ENCODE peak calls at places on chromosomes 6 and 20, in nine cellular contexts. One of them, this sample, is unnamed.

GRCh38 chr20:63337786-63338420 is 23.2 kb downstream of the CHRNA4 start:
- DNase-seq in pancreas: no peak
- DNase-seq in cardiac septum: no peak
- DNase-seq in lung: no peak
- DNase-seq in endothelial cell: no peak
- DNase-seq in MV-4-11: no peak
- DNase-seq in Calu3: no peak
- DNase-seq in pulmonary artery endothelial cell: no peak
- DNase-seq in body of pancreas: no peak
- DNase-seq in this sample: no peak

GRCh38 chr6:44237021-44237812 is 9.7 kb upstream of the HSP90AB1 start:
- DNase-seq in pancreas: peak
- DNase-seq in cardiac septum: peak
- DNase-seq in lung: peak
- DNase-seq in endothelial cell: peak
- DNase-seq in MV-4-11: peak
- DNase-seq in Calu3: peak
- DNase-seq in pulmonary artery endothelial cell: peak
- DNase-seq in body of pancreas: peak
- DNase-seq in this sample: peak

GRCh38 chr6:4136354-4136831 is 1.0 kb upstream of the ECI2 start:
- DNase-seq in pancreas: no peak
- DNase-seq in cardiac septum: no peak
- DNase-seq in lung: no peak
- DNase-seq in endothelial cell: no peak
- DNase-seq in MV-4-11: no peak
- DNase-seq in Calu3: no peak
- DNase-seq in pulmonary artery endothelial cell: no peak
- DNase-seq in body of pancreas: no peak
- DNase-seq in this sample: no peak

GRCh38 chr6:149871182-149871581 is 7.0 kb upstream of the LRP11 start:
- DNase-seq in pancreas: no peak
- DNase-seq in cardiac septum: no peak
- DNase-seq in lung: no peak
- DNase-seq in endothelial cell: no peak
- DNase-seq in MV-4-11: no peak
- DNase-seq in Calu3: no peak
- DNase-seq in pulmonary artery endothelial cell: no peak
- DNase-seq in body of pancreas: no peak
- DNase-seq in this sample: no peak

GRCh38 chr6:3229566-3230274 is 2.3 kb upstream of the TUBB2B start:
- DNase-seq in pancreas: no peak
- DNase-seq in cardiac septum: no peak
- DNase-seq in lung: no peak
- DNase-seq in endothelial cell: peak
- DNase-seq in MV-4-11: no peak
- DNase-seq in Calu3: no peak
- DNase-seq in pulmonary artery endothelial cell: no peak
- DNase-seq in body of pancreas: no peak
- DNase-seq in this sample: no peak

GRCh38 chr6:37103169-37104039 is 66.5 kb upstream of the PIM1 start:
- DNase-seq in pancreas: peak
- DNase-seq in cardiac septum: peak
- DNase-seq in lung: peak
- DNase-seq in endothelial cell: peak
- DNase-seq in MV-4-11: no peak
- DNase-seq in Calu3: peak
- DNase-seq in pulmonary artery endothelial cell: peak
- DNase-seq in body of pancreas: peak
- DNase-seq in this sample: no peak

GRCh38 chr6:68240731-68241130 is 394.4 kb upstream of the ADGRB3 start:
- DNase-seq in pancreas: no peak
- DNase-seq in cardiac septum: no peak
- DNase-seq in lung: no peak
- DNase-seq in endothelial cell: no peak
- DNase-seq in MV-4-11: no peak
- DNase-seq in Calu3: no peak
- DNase-seq in pulmonary artery endothelial cell: no peak
- DNase-seq in body of pancreas: no peak
- DNase-seq in this sample: no peak

GRCh38 chr6:3527797-3528067 is 70.9 kb upstream of the SLC22A23 start:
- DNase-seq in pancreas: no peak
- DNase-seq in cardiac septum: no peak
- DNase-seq in lung: no peak
- DNase-seq in endothelial cell: no peak
- DNase-seq in MV-4-11: no peak
- DNase-seq in Calu3: no peak
- DNase-seq in pulmonary artery endothelial cell: no peak
- DNase-seq in body of pancreas: no peak
- DNase-seq in this sample: no peak

GRCh38 chr6:25578538-25578937 is 73.5 kb upstream of the SCGN start:
- DNase-seq in pancreas: no peak
- DNase-seq in cardiac septum: no peak
- DNase-seq in lung: no peak
- DNase-seq in endothelial cell: no peak
- DNase-seq in MV-4-11: no peak
- DNase-seq in Calu3: no peak
- DNase-seq in pulmonary artery endothelial cell: no peak
- DNase-seq in body of pancreas: no peak
- DNase-seq in this sample: no peak

GRCh38 chr6:150267686-150268561 is 100.9 kb upstream of the IYD start:
- DNase-seq in pancreas: no peak
- DNase-seq in cardiac septum: no peak
- DNase-seq in lung: no peak
- DNase-seq in endothelial cell: no peak
- DNase-seq in MV-4-11: no peak
- DNase-seq in Calu3: no peak
- DNase-seq in pulmonary artery endothelial cell: no peak
- DNase-seq in body of pancreas: no peak
- DNase-seq in this sample: peak

GRCh38 chr6:16651871-16652270 is 109.4 kb downstream of the ATXN1 start:
- DNase-seq in pancreas: no peak
- DNase-seq in cardiac septum: no peak
- DNase-seq in lung: no peak
- DNase-seq in endothelial cell: no peak
- DNase-seq in MV-4-11: peak
- DNase-seq in Calu3: no peak
- DNase-seq in pulmonary artery endothelial cell: no peak
- DNase-seq in body of pancreas: no peak
- DNase-seq in this sample: no peak

GRCh38 chr6:87756858-87757257 is 54.8 kb upstream of the AKIRIN2 start:
- DNase-seq in pancreas: no peak
- DNase-seq in cardiac septum: no peak
- DNase-seq in lung: peak
- DNase-seq in endothelial cell: no peak
- DNase-seq in MV-4-11: peak
- DNase-seq in Calu3: no peak
- DNase-seq in pulmonary artery endothelial cell: no peak
- DNase-seq in body of pancreas: no peak
- DNase-seq in this sample: no peak

GRCh38 chr20:18165553-18165952 is 27.9 kb downstream of the KAT14 start:
- DNase-seq in pancreas: no peak
- DNase-seq in cardiac septum: no peak
- DNase-seq in lung: no peak
- DNase-seq in endothelial cell: peak
- DNase-seq in MV-4-11: no peak
- DNase-seq in Calu3: no peak
- DNase-seq in pulmonary artery endothelial cell: no peak
- DNase-seq in body of pancreas: no peak
- DNase-seq in this sample: no peak

GRCh38 chr6:158799051-158799792 is 19.9 kb downstream of the EZR start:
- DNase-seq in pancreas: peak
- DNase-seq in cardiac septum: no peak
- DNase-seq in lung: no peak
- DNase-seq in endothelial cell: no peak
- DNase-seq in MV-4-11: no peak
- DNase-seq in Calu3: peak
- DNase-seq in pulmonary artery endothelial cell: no peak
- DNase-seq in body of pancreas: peak
- DNase-seq in this sample: no peak

GRCh38 chr6:41449399-41450245 is 96.6 kb upstream of the FOXP4 start:
- DNase-seq in pancreas: peak
- DNase-seq in cardiac septum: no peak
- DNase-seq in lung: no peak
- DNase-seq in endothelial cell: no peak
- DNase-seq in MV-4-11: peak
- DNase-seq in Calu3: peak
- DNase-seq in pulmonary artery endothelial cell: no peak
- DNase-seq in body of pancreas: peak
- DNase-seq in this sample: no peak

GRCh38 chr20:8018928-8019177 is 708 bp downstream of the TMX4 start:
- DNase-seq in pancreas: no peak
- DNase-seq in cardiac septum: no peak
- DNase-seq in lung: no peak
- DNase-seq in endothelial cell: no peak
- DNase-seq in MV-4-11: peak
- DNase-seq in Calu3: no peak
- DNase-seq in pulmonary artery endothelial cell: no peak
- DNase-seq in body of pancreas: no peak
- DNase-seq in this sample: no peak